ENCODE peak calls at places on chromosome 22, in five cellular contexts. F is psoas muscle; U is left ventricle myocardium inferior; I is HAP-1; A is naive thymus-derived CD4-positive, alpha-beta T cell. P is an unnamed sample.

GRCh38 chr22:50485221-50486131 is 1.2 kb upstream of the MIOX start:
- DNase-seq in F (no peak), U (no peak), I (peak; percentile 32), A (no peak), P (no peak)

GRCh38 chr22:39601180-39601535 is 30.6 kb downstream of the CACNA1I start:
- DNase-seq in F (no peak), U (no peak), I (no peak), A (no peak), P (no peak)

GRCh38 chr22:23400286-23400981 is 179.7 kb downstream of the IGLL1 start:
- DNase-seq in F (no peak), U (no peak), I (no peak), A (no peak), P (no peak)

GRCh38 chr22:49979587-49980264 is 19.2 kb downstream of the PIM3 start:
- DNase-seq in F (no peak), U (no peak), I (peak; percentile 77), A (no peak), P (no peak)

GRCh38 chr22:35065796-35066218 is at the start of gene ISX:
- DNase-seq in F (no peak), U (no peak), I (no peak), A (no peak), P (no peak)

GRCh38 chr22:25039255-25039654 is 86.7 kb downstream of the KIAA1671 start:
- DNase-seq in F (no peak), U (no peak), I (no peak), A (no peak), P (no peak)

GRCh38 chr22:49966716-49967332 is 6.3 kb downstream of the PIM3 start:
- DNase-seq in F (peak; percentile 71), U (peak; percentile 34), I (peak; percentile 23), A (no peak), P (no peak)

GRCh38 chr22:24284747-24285203 is 14.1 kb downstream of the SPECC1L start:
- DNase-seq in F (no peak), U (no peak), I (no peak), A (no peak), P (no peak)

GRCh38 chr22:48352086-48352911 is 1475.4 kb downstream of the BRD1 start:
- DNase-seq in F (no peak), U (no peak), I (no peak), A (no peak), P (no peak)

GRCh38 chr22:31947296-31947695 is 3.0 kb downstream of the YWHAH start:
- DNase-seq in F (no peak), U (no peak), I (no peak), A (peak; percentile 25), P (no peak)

GRCh38 chr22:33606495-33606894 is 313.8 kb downstream of the LARGE1 start:
- DNase-seq in F (no peak), U (no peak), I (no peak), A (no peak), P (no peak)

GRCh38 chr22:23058063-23058462 is 12.3 kb upstream of the GNAZ start:
- DNase-seq in F (no peak), U (no peak), I (peak; percentile 3), A (no peak), P (no peak)

GRCh38 chr22:41481131-41481830 is 12.4 kb downstream of the ACO2 start:
- DNase-seq in F (peak; percentile 53), U (peak; percentile 24), I (no peak), A (no peak), P (no peak)

GRCh38 chr22:40567626-40568328 is 68.7 kb downstream of the MRTFA start:
- DNase-seq in F (no peak), U (no peak), I (no peak), A (no peak), P (no peak)

GRCh38 chr22:43592470-43592869 is 180.7 kb downstream of the MPPED1 start:
- DNase-seq in F (no peak), U (no peak), I (peak; percentile 15), A (no peak), P (no peak)

GRCh38 chr22:32023251-32023827 is 19.7 kb upstream of the SLC5A1 start:
- DNase-seq in F (no peak), U (no peak), I (no peak), A (no peak), P (no peak)

GRCh38 chr22:31089101-31090100 is 8.3 kb downstream of the SMTN start:
- DNase-seq in F (peak; percentile 59), U (no peak), I (peak; percentile 62), A (no peak), P (peak; percentile 50)

GRCh38 chr22:24417901-24418641 is 9.3 kb upstream of the ADORA2A start:
- DNase-seq in F (no peak), U (no peak), I (no peak), A (no peak), P (no peak)

GRCh38 chr22:39664485-39665200 is 94.1 kb downstream of the CACNA1I start:
- DNase-seq in F (no peak), U (no peak), I (peak; percentile 88), A (no peak), P (no peak)

GRCh38 chr22:29574762-29575450 is 6.0 kb downstream of the NIPSNAP1 start:
- DNase-seq in F (no peak), U (no peak), I (no peak), A (no peak), P (no peak)

GRCh38 chr22:30882974-30883533 is 85.5 kb downstream of the MORC2 start:
- DNase-seq in F (no peak), U (no peak), I (no peak), A (no peak), P (no peak)

GRCh38 chr22:49670610-49671330 is 156.9 kb downstream of the BRD1 start:
- DNase-seq in F (no peak), U (no peak), I (peak; percentile 43), A (no peak), P (no peak)

GRCh38 chr22:23533328-23533762 is 46.7 kb downstream of the IGLL1 start:
- DNase-seq in F (no peak), U (no peak), I (peak; percentile 58), A (no peak), P (no peak)

GRCh38 chr22:38320605-38321402 is 3.6 kb upstream of the CSNK1E start:
- DNase-seq in F (no peak), U (no peak), I (no peak), A (no peak), P (no peak)

GRCh38 chr22:21941921-21942320 is 10.7 kb downstream of the PPM1F start:
- DNase-seq in F (no peak), U (no peak), I (no peak), A (no peak), P (no peak)

GRCh38 chr22:21940521-21940920 is 12.1 kb downstream of the PPM1F start:
- DNase-seq in F (no peak), U (no peak), I (no peak), A (no peak), P (no peak)

GRCh38 chr22:21942407-21942895 is 10.2 kb downstream of the PPM1F start:
- DNase-seq in F (peak; percentile 88), U (peak; percentile 89), I (no peak), A (no peak), P (peak; percentile 94)

GRCh38 chr22:21943571-21944448 is 8.8 kb downstream of the PPM1F start:
- DNase-seq in F (no peak), U (no peak), I (no peak), A (no peak), P (no peak)

GRCh38 chr22:21942939-21943338 is 9.7 kb downstream of the PPM1F start:
- DNase-seq in F (no peak), U (no peak), I (no peak), A (no peak), P (no peak)
- H3K4me1 ChIP-seq in F (peaks cover 40% of the 10 kb centered on the region), U (peaks cover 99% of the 10 kb centered on the region), I (peaks cover 4% of the 10 kb centered on the region), A (peaks cover 5% of the 10 kb centered on the region), P (peaks cover 28% of the 10 kb centered on the region)

GRCh38 chr22:21025763-21026755 is 6.3 kb downstream of the SLC7A4 start:
- DNase-seq in F (no peak), U (no peak), I (no peak), A (no peak), P (no peak)
- H3K36me3 ChIP-seq in F (no peaks in the 10 kb centered on the region), U (no peaks in the 10 kb centered on the region), I (no peaks in the 10 kb centered on the region), A (no peaks in the 10 kb centered on the region), P (no peaks in the 10 kb centered on the region)

GRCh38 chr22:20298110-20298802 is 21.6 kb downstream of the DGCR6L start:
- DNase-seq in F (no peak), U (no peak), I (no peak), A (no peak), P (no peak)
- H3K4me3 ChIP-seq in F (peak overlapping the region; percentile 70), U (peak overlapping the region; percentile 74), I (no peak overlapping the region), A (peak overlapping the region; percentile 52), P (no peak overlapping the region)

GRCh38 chr22:27726726-27727449 is 74.7 kb downstream of the MN1 start:
- DNase-seq in F (peak; percentile 62), U (peak; percentile 72), I (peak; percentile 86), A (no peak), P (peak; percentile 98)
- H3K4me1 ChIP-seq in F (peaks cover 8% of the 10 kb centered on the region), U (peaks cover 32% of the 10 kb centered on the region), I (peaks cover 23% of the 10 kb centered on the region), A (no peaks in the 10 kb centered on the region), P (peaks cover 45% of the 10 kb centered on the region)

GRCh38 chr22:36641902-36642640 is 61.5 kb downstream of the CACNG2 start:
- DNase-seq in F (no peak), U (no peak), I (no peak), A (no peak), P (no peak)
- H3K36me3 ChIP-seq in F (no peaks in the 10 kb centered on the region), U (no peaks in the 10 kb centered on the region), I (no peaks in the 10 kb centered on the region), A (no peaks in the 10 kb centered on the region), P (no peaks in the 10 kb centered on the region)

GRCh38 chr22:36507518-36508010 is 724 bp upstream of the FOXRED2 start:
- DNase-seq in F (no peak), U (no peak), I (no peak), A (no peak), P (no peak)
- H3K4me3 ChIP-seq in F (peak overlapping the region; percentile 67), U (peak overlapping the region; percentile 74), I (peak overlapping the region; percentile 40), A (peak overlapping the region; percentile 67), P (no peak overlapping the region)

GRCh38 chr22:45237065-45237990 is 3.4 kb downstream of the KIAA0930 start:
- DNase-seq in F (no peak), U (no peak), I (no peak), A (no peak), P (no peak)

GRCh38 chr22:45233827-45234226 is 6.9 kb downstream of the KIAA0930 start:
- DNase-seq in F (no peak), U (no peak), I (no peak), A (no peak), P (no peak)

GRCh38 chr22:45235851-45236342 is 4.8 kb downstream of the KIAA0930 start:
- DNase-seq in F (no peak), U (no peak), I (no peak), A (no peak), P (no peak)

GRCh38 chr22:45233386-45233785 is 7.3 kb downstream of the KIAA0930 start:
- DNase-seq in F (no peak), U (no peak), I (no peak), A (no peak), P (no peak)

DNA sequence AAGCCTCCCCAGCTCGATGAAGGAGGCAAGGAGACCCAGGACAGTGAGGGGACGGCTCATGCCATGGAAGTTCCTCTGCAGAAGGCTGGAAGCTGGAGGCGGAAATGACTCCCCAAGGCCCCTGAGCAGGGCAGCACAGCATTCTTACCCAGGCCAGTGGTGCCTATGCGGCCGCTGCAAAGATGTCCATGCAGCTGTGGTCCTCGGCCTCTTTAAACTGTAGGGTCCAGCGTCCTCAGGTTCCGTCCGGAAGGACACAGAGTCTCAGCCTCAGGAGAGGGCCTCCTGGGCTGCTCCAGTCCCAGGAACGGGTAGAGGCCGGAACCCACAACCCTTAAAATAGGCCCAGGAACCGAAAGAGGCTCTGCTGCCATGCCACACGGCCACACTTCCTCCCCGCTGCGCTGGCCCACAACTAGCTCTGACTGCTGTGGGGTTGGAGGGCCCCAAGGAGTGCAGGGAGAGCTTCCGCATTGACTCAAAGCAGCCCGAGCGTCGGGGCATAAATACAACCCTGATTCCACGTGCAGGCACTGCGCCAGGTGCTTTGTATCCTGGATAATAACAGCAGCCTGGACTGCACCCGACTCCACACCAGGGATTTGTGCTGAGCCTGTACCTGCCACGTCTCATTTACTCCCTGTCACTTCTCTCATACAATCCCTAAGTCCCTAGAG is 5.5 kb downstream of the KIAA0930 start:
- DNase-seq in F (peak; percentile 45), U (no peak), I (no peak), A (no peak), P (no peak)
- H3K4me1 ChIP-seq in F (no peaks in the 10 kb centered on the region), U (peaks cover 15% of the 10 kb centered on the region), I (peaks cover 8% of the 10 kb centered on the region), A (peaks cover 12% of the 10 kb centered on the region), P (peaks cover 12% of the 10 kb centered on the region)

P was measured in SJSA1.